ENCODE peak calls at places on chromosomes 13 and 19, in eight cellular contexts. K is activated naive CD8-positive, alpha-beta T cell treated with anti-CD3 and anti-CD28 coated beads for 36 hours; A is progenitor cell of endocrine pancreas; Q is CD8-positive, alpha-beta memory T cell; H is BJ; I is osteoblast; J is NCI-H2081; W is occipital lobe. R is an unnamed sample.

GRCh38 chr13:50130686-50131051 is 115.4 kb downstream of the KCNRG start:
- DNase-seq in K (no peak), A (no peak), Q (peak; percentile 41), H (no peak), I (peak; percentile 95), J (no peak), W (no peak), R (no peak)

GRCh38 chr19:39199025-39199424 is 2.3 kb downstream of the NCCRP1 start:
- DNase-seq in K (no peak), A (no peak), Q (no peak), H (peak; percentile 3), I (peak; percentile 98), J (no peak), W (no peak), R (no peak)

GRCh38 chr13:96707146-96707545 is 287.1 kb downstream of the OXGR1 start:
- DNase-seq in K (no peak), A (no peak), Q (no peak), H (no peak), I (no peak), J (no peak), W (no peak), R (no peak)

GRCh38 chr19:4077800-4078683 is 11.3 kb upstream of the ZBTB7A start:
- DNase-seq in K (peak; percentile 71), A (no peak), Q (peak; percentile 56), H (no peak), I (peak; percentile 91), J (no peak), W (no peak), R (no peak)

GRCh38 chr13:48500652-48501197 is 32.2 kb downstream of the RCBTB2 start:
- DNase-seq in K (no peak), A (no peak), Q (no peak), H (peak; percentile 84), I (peak; percentile 95), J (peak; percentile 12), W (peak; percentile 20), R (no peak)

GRCh38 chr13:46648166-46648607 is 95.2 kb downstream of the LRCH1 start:
- DNase-seq in K (no peak), A (no peak), Q (no peak), H (no peak), I (no peak), J (peak; percentile 77), W (no peak), R (no peak)

GRCh38 chr19:46985532-46986415 is 33.9 kb upstream of the NPAS1 start:
- DNase-seq in K (no peak), A (no peak), Q (no peak), H (no peak), I (no peak), J (peak; percentile 14), W (no peak), R (no peak)

GRCh38 chr19:8655340-8655709 is 24.9 kb downstream of the NFILZ start:
- DNase-seq in K (peak; percentile 39), A (no peak), Q (peak; percentile 29), H (no peak), I (no peak), J (no peak), W (no peak), R (no peak)

GRCh38 chr13:111908391-111908790 is 158.6 kb upstream of the SOX1 start:
- DNase-seq in K (no peak), A (peak; percentile 1), Q (no peak), H (no peak), I (no peak), J (no peak), W (no peak), R (no peak)

GRCh38 chr19:7191946-7192691 is 102.1 kb downstream of the INSR start:
- DNase-seq in K (peak; percentile 49), A (no peak), Q (peak; percentile 73), H (no peak), I (peak; percentile 38), J (no peak), W (no peak), R (no peak)

GRCh38 chr13:50735071-50735470 is 108.4 kb downstream of the DLEU7 start:
- DNase-seq in K (no peak), A (no peak), Q (no peak), H (no peak), I (no peak), J (no peak), W (no peak), R (no peak)

GRCh38 chr19:5172859-5173577 is 167.6 kb downstream of the PTPRS start:
- DNase-seq in K (no peak), A (no peak), Q (no peak), H (peak; percentile 99), I (peak; percentile 96), J (no peak), W (no peak), R (peak; percentile 50)

GRCh38 chr19:43651758-43652545 is 12.3 kb upstream of the CADM4 start:
- DNase-seq in K (peak; percentile 36), A (peak; percentile 46), Q (no peak), H (peak; percentile 1), I (peak; percentile 92), J (peak; percentile 61), W (peak; percentile 36), R (no peak)

GRCh38 chr19:38273499-38273898 is 9.1 kb downstream of the SPINT2 start:
- DNase-seq in K (no peak), A (no peak), Q (no peak), H (no peak), I (peak; percentile 39), J (no peak), W (no peak), R (no peak)

GRCh38 chr13:109654341-109655205 is 131.8 kb downstream of the IRS2 start:
- DNase-seq in K (no peak), A (no peak), Q (no peak), H (no peak), I (no peak), J (no peak), W (no peak), R (no peak)

GRCh38 chr13:29522044-29522685 is 73.3 kb downstream of the SLC7A1 start:
- DNase-seq in K (no peak), A (no peak), Q (no peak), H (peak; percentile 86), I (peak; percentile 95), J (no peak), W (no peak), R (no peak)